ENCODE peak calls at places on chromosomes 7 and 10, in ten cellular contexts. J is lower leg skin; Q is psoas muscle; W is gastrocnemius medialis; G is choroid plexus epithelial cell; C is heart left ventricle; X is IMR-90; P is pancreas; U is coronary artery; Y is naive thymus-derived CD4-positive, alpha-beta T cell. I is an unnamed sample.

GRCh38 chr7:108613147-108613948 is 43.7 kb downstream of the DNAJB9 start:
- DNase-seq in J (no peak), Q (no peak), W (no peak), G (peak; percentile 65), C (no peak), X (peak; percentile 25), P (no peak), U (no peak), Y (no peak), I (peak; percentile 63)

GRCh38 chr10:72315611-72316385 is 38.9 kb downstream of the DNAJB12 start:
- DNase-seq in J (no peak), Q (peak; percentile 66), W (peak; percentile 85), G (peak; percentile 46), C (peak; percentile 85), X (peak; percentile 52), P (peak; percentile 92), U (no peak), Y (no peak), I (peak; percentile 92)

GRCh38 chr7:83267141-83267631 is 104.5 kb upstream of the PCLO start:
- DNase-seq in J (no peak), Q (no peak), W (no peak), G (peak; percentile 52), C (no peak), X (no peak), P (no peak), U (no peak), Y (no peak), I (peak; percentile 47)

GRCh38 chr7:48255046-48255445 is 83.8 kb downstream of the ABCA13 start:
- DNase-seq in J (no peak), Q (no peak), W (no peak), G (peak; percentile 87), C (no peak), X (peak; percentile 86), P (no peak), U (no peak), Y (no peak), I (peak; percentile 39)

GRCh38 chr7:45661302-45661995 is 87.3 kb downstream of the ADCY1 start:
- DNase-seq in J (peak; percentile 61), Q (no peak), W (no peak), G (no peak), C (no peak), X (no peak), P (no peak), U (no peak), Y (no peak), I (no peak)

GRCh38 chr10:119301397-119301796 is 94.0 kb downstream of the GRK5 start:
- DNase-seq in J (no peak), Q (no peak), W (no peak), G (no peak), C (no peak), X (peak; percentile 24), P (no peak), U (no peak), Y (peak; percentile 26), I (no peak)

GRCh38 chr7:151018421-151019129 is 5.7 kb downstream of the ATG9B start:
- DNase-seq in J (no peak), Q (no peak), W (no peak), G (peak; percentile 44), C (no peak), X (no peak), P (no peak), U (no peak), Y (peak; percentile 41), I (no peak)

GRCh38 chr10:62830577-62831122 is 14.5 kb upstream of the EGR2 start:
- DNase-seq in J (no peak), Q (no peak), W (no peak), G (peak; percentile 49), C (no peak), X (no peak), P (no peak), U (no peak), Y (no peak), I (no peak)

GRCh38 chr7:10237306-10237705 is 736.4 kb upstream of the PHF14 start:
- DNase-seq in J (no peak), Q (no peak), W (no peak), G (peak; percentile 23), C (peak; percentile 42), X (no peak), P (peak; percentile 8), U (no peak), Y (no peak), I (peak; percentile 53)

GRCh38 chr7:111729483-111729882 is 167.2 kb upstream of the IMMP2L start:
- DNase-seq in J (no peak), Q (no peak), W (no peak), G (no peak), C (no peak), X (no peak), P (no peak), U (no peak), Y (no peak), I (no peak)

GRCh38 chr7:155223503-155223902 is 74.2 kb upstream of the INSIG1 start:
- DNase-seq in J (no peak), Q (no peak), W (no peak), G (no peak), C (no peak), X (no peak), P (no peak), U (no peak), Y (no peak), I (no peak)

GRCh38 chr7:2616973-2617709 is 14.6 kb upstream of the TTYH3 start:
- DNase-seq in J (no peak), Q (no peak), W (no peak), G (no peak), C (no peak), X (no peak), P (no peak), U (no peak), Y (no peak), I (no peak)

GRCh38 chr7:116425647-116426209 is 73.8 kb upstream of the CAV2 start:
- DNase-seq in J (no peak), Q (no peak), W (no peak), G (no peak), C (no peak), X (peak; percentile 62), P (no peak), U (no peak), Y (no peak), I (no peak)
- H3K4me3 ChIP-seq in J (no peak overlapping the region), Q (no peak overlapping the region), W (no peak overlapping the region), G (no peak overlapping the region), C (no peak overlapping the region), X (no peak overlapping the region), P (no peak overlapping the region), U (no peak overlapping the region), Y (no peak overlapping the region), I (no peak overlapping the region)

GRCh38 chr10:79981673-79982485 is 33.0 kb upstream of the SFTPD start:
- DNase-seq in J (peak; percentile 91), Q (peak; percentile 45), W (no peak), G (peak; percentile 11), C (peak; percentile 29), X (peak; percentile 2), P (peak; percentile 81), U (peak; percentile 74), Y (no peak), I (peak; percentile 29)
- H3K4me3 ChIP-seq in J (peak overlapping the region; percentile 70), Q (peak overlapping the region; percentile 79), W (peak overlapping the region; percentile 61), G (peak overlapping the region; percentile 52), C (peak overlapping the region; percentile 62), X (peak overlapping the region; percentile 61), P (peak overlapping the region; percentile 69), U (peak overlapping the region; percentile 81), Y (no peak overlapping the region), I (peak overlapping the region; percentile 56)

DNA sequence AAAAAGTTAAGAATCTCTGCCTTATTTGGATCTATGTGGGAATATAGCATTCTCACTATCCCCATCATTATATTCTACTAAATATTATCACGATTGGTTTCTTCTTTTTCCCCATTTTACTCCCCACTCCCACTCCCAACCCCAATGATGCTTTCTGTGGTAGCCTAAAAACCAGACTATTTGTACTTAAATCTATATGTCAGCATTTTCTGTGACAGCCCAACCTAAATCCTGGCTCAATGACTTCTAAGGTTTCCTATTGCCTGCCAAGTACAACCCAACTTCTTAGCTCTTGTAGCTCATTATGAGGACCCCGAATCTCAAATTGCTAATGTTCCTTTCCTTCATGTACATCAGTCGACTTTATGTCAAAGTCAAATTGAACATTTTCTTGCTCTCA is 598.6 kb downstream of the XPNPEP1 start:
- DNase-seq in J (no peak), Q (no peak), W (no peak), G (no peak), C (no peak), X (no peak), P (no peak), U (no peak), Y (no peak), I (no peak)
- H3K4me3 ChIP-seq in J (no peak overlapping the region), Q (no peak overlapping the region), W (no peak overlapping the region), G (no peak overlapping the region), C (no peak overlapping the region), X (no peak overlapping the region), P (no peak overlapping the region), U (no peak overlapping the region), Y (no peak overlapping the region), I (no peak overlapping the region)

GRCh38 chr10:32960022-32960421 is 2.0 kb upstream of the ITGB1 start:
- DNase-seq in J (no peak), Q (no peak), W (no peak), G (peak; percentile 46), C (no peak), X (no peak), P (no peak), U (no peak), Y (no peak), I (no peak)

GRCh38 chr10:32957341-32958084 is 517 bp downstream of the ITGB1 start:
- DNase-seq in J (peak; percentile 90), Q (peak; percentile 68), W (peak; percentile 10), G (no peak), C (peak; percentile 68), X (no peak), P (peak; percentile 64), U (peak; percentile 84), Y (peak; percentile 37), I (no peak)

GRCh38 chr10:32956365-32957197 is 1.4 kb downstream of the ITGB1 start:
- DNase-seq in J (no peak), Q (no peak), W (no peak), G (no peak), C (no peak), X (no peak), P (no peak), U (no peak), Y (no peak), I (no peak)

GRCh38 chr10:32958992-32959703 is 1.1 kb upstream of the ITGB1 start:
- DNase-seq in J (no peak), Q (no peak), W (no peak), G (no peak), C (no peak), X (no peak), P (no peak), U (no peak), Y (no peak), I (no peak)

DNA sequence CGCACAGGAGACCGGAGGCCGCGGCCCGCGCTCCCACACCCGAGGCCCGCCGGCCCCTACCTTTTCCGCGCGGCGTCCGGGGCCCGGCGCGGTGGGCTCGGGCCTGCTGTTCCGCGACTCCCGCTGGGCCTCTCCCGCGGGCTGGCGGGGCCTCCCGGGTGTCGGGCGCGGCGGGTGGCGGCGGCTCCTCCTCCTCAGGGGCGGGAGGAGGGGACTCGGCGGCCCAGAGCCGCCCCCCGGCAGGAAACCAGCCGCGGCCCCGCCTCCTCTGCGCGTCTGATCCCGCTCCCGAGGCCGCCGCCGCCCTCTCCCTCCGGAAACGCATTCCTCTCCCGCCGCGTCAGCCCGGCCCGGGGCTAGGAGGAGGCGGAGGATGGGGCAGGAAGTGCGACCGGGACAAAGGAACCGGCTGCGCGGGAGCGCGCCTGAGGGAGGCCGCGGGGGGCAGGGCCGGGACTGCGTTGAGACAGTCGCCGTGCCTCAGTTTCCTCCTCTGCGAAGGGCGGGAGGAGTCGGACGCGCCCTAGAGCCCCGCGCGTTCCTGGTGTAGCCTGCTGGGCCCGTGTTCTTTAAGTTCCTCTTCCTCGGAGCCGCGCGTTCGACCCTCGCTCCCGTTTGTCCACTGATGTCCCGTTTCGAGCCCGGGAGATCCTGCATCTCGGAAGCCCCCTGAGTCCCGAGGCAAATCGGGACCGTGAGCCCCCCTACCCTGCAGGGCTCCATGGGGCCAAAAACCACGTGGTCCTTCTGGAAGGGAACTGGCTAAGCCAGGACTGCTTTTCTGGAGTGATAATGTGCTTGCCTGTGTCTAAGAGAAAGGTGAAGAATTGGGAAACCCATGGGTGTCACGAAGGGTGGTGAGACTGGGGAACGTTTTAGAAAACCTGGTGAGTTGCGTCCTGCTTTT is at the start of gene ITGB1:
- DNase-seq in J (peak; percentile 99), Q (peak; percentile 98), W (peak; percentile 94), G (peak; percentile 97), C (peak; percentile 99), X (peak; percentile 95), P (peak; percentile 97), U (peak; percentile 98), Y (peak; percentile 79), I (peak; percentile 96)
- H3K4me3 ChIP-seq in J (peak within 1 kb of the TSS; percentile 95), Q (peak within 1 kb of the TSS; percentile 95), W (peak within 1 kb of the TSS; percentile 96), G (peak within 1 kb of the TSS; percentile 82), C (peak within 1 kb of the TSS; percentile 97), X (peak within 1 kb of the TSS; percentile 100), P (peak within 1 kb of the TSS; percentile 79), U (peak within 1 kb of the TSS; percentile 97), Y (peak within 1 kb of the TSS; percentile 88), I (peak within 1 kb of the TSS; percentile 85)

I was measured in fibroblast of pulmonary artery.